ENCODE peak calls at places on chromosomes 12 and 14, in eight cellular contexts. J, G, O, U, Y, W, Z and P are unnamed samples.
A peak's percentile ranks its signal among the peaks of the same experiment; 100 is the strongest.

GRCh38 chr14:24332094-24332983 is 2.5 kb downstream of the ADCY4 start:
- DNase-seq in O (peak; percentile 68), Y (peak; percentile 77), J (no peak), Z (peak; percentile 79), W (peak; percentile 67), U (peak; percentile 66), G (peak; percentile 77), P (peak; percentile 63)

GRCh38 chr14:89137514-89138163 is 279.4 kb downstream of the FOXN3 start:
- DNase-seq in Y (no peak), Z (no peak), U (no peak), G (peak; percentile 97), O (peak; percentile 97), W (peak; percentile 69), J (peak; percentile 97), P (peak; percentile 94)

GRCh38 chr12:107196681-107197080 is 103.3 kb upstream of the CRY1 start:
- DNase-seq in J (peak; percentile 20), Y (no peak), W (no peak), U (no peak), Z (no peak), G (peak; percentile 60), O (no peak), P (no peak)

GRCh38 chr12:104177663-104178501 is 37.7 kb upstream of the TXNRD1 start:
- DNase-seq in G (peak; percentile 81), Z (no peak), U (peak; percentile 76), W (peak; percentile 62), J (peak; percentile 91), Y (peak; percentile 89), O (peak; percentile 96), P (peak; percentile 88)

GRCh38 chr12:22229652-22230279 is 104.7 kb downstream of the ST8SIA1 start:
- DNase-seq in U (no peak), Y (no peak), W (no peak), J (no peak), G (no peak), O (no peak), Z (no peak), P (peak; percentile 15)

GRCh38 chr14:35704793-35705493 is 104.2 kb downstream of the RALGAPA1 start:
- DNase-seq in W (no peak), G (no peak), Z (no peak), U (no peak), J (no peak), O (no peak), Y (no peak), P (no peak)

GRCh38 chr12:71562681-71563595 is 100.7 kb downstream of the ZFC3H1 start:
- DNase-seq in G (no peak), U (no peak), W (no peak), J (no peak), Z (peak; percentile 56), Y (no peak), O (no peak), P (no peak)

GRCh38 chr12:94488449-94488848 is 28.8 kb upstream of the CEP83 start:
- DNase-seq in Z (no peak), J (no peak), W (no peak), U (no peak), Y (peak; percentile 18), O (no peak), G (no peak), P (no peak)

GRCh38 chr12:57093412-57094193 is 4.7 kb downstream of the NAB2 start:
- DNase-seq in U (peak; percentile 92), Z (no peak), W (peak; percentile 28), J (peak; percentile 37), G (peak; percentile 50), O (no peak), Y (peak; percentile 54), P (peak; percentile 77)

GRCh38 chr12:45546545-45546944 is 183.0 kb upstream of the ARID2 start:
- DNase-seq in Y (no peak), W (no peak), Z (no peak), G (no peak), O (no peak), J (no peak), U (no peak), P (no peak)

GRCh38 chr12:95336387-95337067 is 118.9 kb downstream of the VEZT start:
- DNase-seq in Z (peak; percentile 65), W (peak; percentile 47), J (peak; percentile 71), U (peak; percentile 78), G (peak; percentile 79), Y (no peak), O (peak; percentile 78), P (peak; percentile 61)

GRCh38 chr12:42097971-42098370 is 46.7 kb downstream of the GXYLT1 start:
- DNase-seq in W (no peak), G (no peak), J (peak; percentile 15), O (peak; percentile 26), U (no peak), Y (peak; percentile 67), Z (no peak), P (no peak)

GRCh38 chr12:93333054-93333453 is 44.7 kb upstream of the NUDT4 start:
- DNase-seq in Y (no peak), J (no peak), O (no peak), G (no peak), Z (no peak), U (no peak), W (no peak), P (no peak)

GRCh38 chr12:109518820-109519665 is 41.6 kb downstream of the UBE3B start:
- DNase-seq in G (peak; percentile 58), W (peak; percentile 26), Y (peak; percentile 72), Z (peak; percentile 56), U (peak; percentile 78), J (peak; percentile 89), O (peak; percentile 56), P (peak; percentile 31)

GRCh38 chr12:67442347-67442841 is 173.2 kb downstream of the CAND1 start:
- DNase-seq in G (peak; percentile 69), W (no peak), Y (no peak), J (no peak), O (peak; percentile 69), U (no peak), Z (peak; percentile 47), P (no peak)

GRCh38 chr14:78683206-78683605 is 513.0 kb downstream of the NRXN3 start:
- DNase-seq in J (no peak), O (no peak), W (no peak), U (no peak), Y (no peak), Z (no peak), G (peak; percentile 74), P (no peak)

GRCh38 chr14:71166434-71166833 is 259.2 kb downstream of the PCNX1 start:
- DNase-seq in W (peak; percentile 79), O (peak; percentile 58), J (peak; percentile 77), Y (peak; percentile 65), G (peak; percentile 84), U (no peak), Z (peak; percentile 37), P (peak; percentile 77)

GRCh38 chr14:77707355-77707723 is 484 bp downstream of the ALKBH1 start:
- DNase-seq in U (no peak), O (peak; percentile 47), J (peak; percentile 39), Y (peak; percentile 45), G (peak; percentile 34), W (peak; percentile 43), Z (peak; percentile 39), P (peak; percentile 41)

GRCh38 chr14:68598621-68599447 is 194.0 kb downstream of the ZFP36L1 start:
- DNase-seq in G (peak; percentile 80), W (peak; percentile 57), O (peak; percentile 93), U (peak; percentile 74), Y (peak; percentile 58), J (peak; percentile 88), Z (no peak), P (peak; percentile 94)

GRCh38 chr14:32682219-32682618 is 256.5 kb upstream of the NPAS3 start:
- DNase-seq in W (no peak), U (no peak), Z (no peak), J (no peak), O (no peak), Y (no peak), G (peak; percentile 30), P (no peak)

GRCh38 chr12:120117961-120118709 is 1.6 kb upstream of the RAB35 start:
- DNase-seq in U (no peak), W (peak; percentile 83), G (peak; percentile 64), Y (no peak), Z (no peak), J (peak; percentile 68), O (peak; percentile 25), P (peak; percentile 66)

GRCh38 chr12:69239922-69240624 is 704 bp downstream of the CPSF6 start:
- DNase-seq in Y (peak; percentile 58), W (peak; percentile 32), U (peak; percentile 69), J (peak; percentile 32), O (peak; percentile 34), G (peak; percentile 48), Z (peak; percentile 33), P (peak; percentile 28)

GRCh38 chr12:50505945-50506344 is 1.2 kb downstream of the DIP2B start:
- DNase-seq in O (peak; percentile 9), Z (no peak), G (peak; percentile 39), U (no peak), J (peak; percentile 13), W (peak; percentile 19), Y (peak; percentile 74), P (peak; percentile 34)

GRCh38 chr12:47493801-47494200 is 212.0 kb downstream of the RPAP3 start:
- DNase-seq in Y (no peak), G (no peak), W (no peak), Z (no peak), U (no peak), J (no peak), O (no peak), P (no peak)

GRCh38 chr12:80837342-80837978 is 100.3 kb downstream of the LIN7A start:
- DNase-seq in Y (peak; percentile 25), Z (peak; percentile 63), J (peak; percentile 34), G (peak; percentile 58), O (peak; percentile 31), U (no peak), W (peak; percentile 43), P (peak; percentile 24)